ENCODE peak calls at places on chromosomes 6 and 20, in five cellular contexts. Q, M, I, V and C are unnamed samples.

GRCh38 chr6:73823832-73824231 is 127.8 kb downstream of the CD109 start:
- DNase-seq in I (no peak), V (no peak), M (no peak), Q (no peak), C (no peak)

GRCh38 chr6:10451828-10452509 is 37.1 kb upstream of the TFAP2A start:
- DNase-seq in V (peak), Q (no peak), I (no peak), M (no peak), C (no peak)

GRCh38 chr6:109102762-109103161 is 7.5 kb downstream of the CEP57L1 start:
- DNase-seq in V (no peak), M (no peak), Q (no peak), I (no peak), C (no peak)

GRCh38 chr20:18523066-18523465 is 15.3 kb downstream of the SEC23B start:
- DNase-seq in Q (no peak), V (no peak), I (no peak), M (no peak), C (no peak)

GRCh38 chr6:118776607-118777549 is 117.1 kb upstream of the ASF1A start:
- DNase-seq in Q (peak), V (peak), M (peak), I (peak), C (no peak)

GRCh38 chr6:51045548-51045947 is 226.9 kb downstream of the TFAP2B start:
- DNase-seq in V (no peak), I (no peak), Q (no peak), M (no peak), C (no peak)

GRCh38 chr6:18667612-18668011 is 280.5 kb downstream of the RNF144B start:
- DNase-seq in Q (no peak), I (no peak), V (no peak), M (no peak), C (no peak)

GRCh38 chr20:35953411-35954199 is 697 bp downstream of the SCAND1 start:
- DNase-seq in I (peak), V (peak), M (no peak), Q (no peak), C (no peak)

GRCh38 chr6:93105017-93105416 is 314.3 kb downstream of the EPHA7 start:
- DNase-seq in V (no peak), I (no peak), Q (no peak), M (no peak), C (no peak)

GRCh38 chr6:82022614-82023102 is 224.9 kb downstream of the IBTK start:
- DNase-seq in V (no peak), M (peak), Q (no peak), I (no peak), C (no peak)

GRCh38 chr20:4956200-4956810 is 45.0 kb downstream of the SLC23A2 start:
- DNase-seq in I (peak), V (no peak), Q (peak), M (peak), C (no peak)

GRCh38 chr6:43968110-43968965 is 158.9 kb downstream of the MRPL14 start:
- DNase-seq in V (peak), M (no peak), Q (no peak), I (no peak), C (no peak)

GRCh38 chr6:99233219-99233618 is 116.3 kb downstream of the FAXC start:
- DNase-seq in M (no peak), Q (no peak), V (no peak), I (no peak), C (peak)

GRCh38 chr20:38748863-38749153 is 548 bp downstream of the ACTR5 start:
- DNase-seq in V (no peak), I (no peak), Q (no peak), M (no peak), C (no peak)

GRCh38 chr6:43268348-43268685 is 25.0 kb downstream of the TTBK1 start:
- DNase-seq in Q (no peak), I (no peak), M (no peak), V (peak), C (no peak)

GRCh38 chr6:126337323-126337722 is 2.6 kb upstream of the CENPW start:
- DNase-seq in Q (no peak), M (no peak), I (peak), V (peak), C (no peak)

GRCh38 chr6:105855433-105855832 is 230.7 kb upstream of the PRDM1 start:
- DNase-seq in M (no peak), I (no peak), V (no peak), Q (no peak), C (no peak)

GRCh38 chr20:49668181-49668877 is 45.3 kb downstream of the B4GALT5 start:
- DNase-seq in V (no peak), Q (no peak), M (no peak), I (no peak), C (no peak)

GRCh38 chr6:134774244-134774643 is 175.7 kb downstream of the ALDH8A1 start:
- DNase-seq in Q (no peak), V (no peak), I (no peak), M (no peak), C (no peak)

GRCh38 chr20:48538058-48538825 is 289.6 kb downstream of the PREX1 start:
- DNase-seq in V (peak), I (no peak), M (peak), Q (no peak), C (no peak)

GRCh38 chr6:16267428-16268263 is 29.3 kb downstream of the GMPR start:
- DNase-seq in M (no peak), Q (no peak), V (no peak), I (no peak), C (no peak)

GRCh38 chr20:46458891-46459750 is 52.7 kb upstream of the ELMO2 start:
- DNase-seq in M (no peak), V (peak), I (no peak), Q (no peak), C (no peak)

GRCh38 chr20:48339986-48340884 is 487.6 kb downstream of the PREX1 start:
- DNase-seq in M (no peak), V (no peak), Q (no peak), I (peak), C (no peak)

GRCh38 chr6:166009385-166010031 is 158.1 kb downstream of the TBXT start:
- DNase-seq in V (no peak), M (no peak), I (no peak), Q (no peak), C (peak)

GRCh38 chr6:113281014-113281810 is 575.9 kb upstream of the MARCKS start:
- DNase-seq in V (no peak), M (no peak), I (no peak), Q (peak), C (no peak)

GRCh38 chr6:44254957-44255808 is 2.1 kb downstream of the SLC35B2 start:
- DNase-seq in Q (no peak), I (no peak), V (no peak), M (no peak), C (no peak)

GRCh38 chr6:105898286-105898685 is 187.8 kb upstream of the PRDM1 start:
- DNase-seq in M (no peak), V (no peak), Q (no peak), I (no peak), C (no peak)

GRCh38 chr6:16663896-16664295 is 97.4 kb downstream of the ATXN1 start:
- DNase-seq in V (no peak), I (no peak), M (no peak), Q (no peak), C (no peak)

GRCh38 chr6:139019722-139020121 is 8.8 kb upstream of the ABRACL start:
- DNase-seq in M (no peak), Q (no peak), V (no peak), I (no peak), C (no peak)

GRCh38 chr20:3041818-3042504 is 1.5 kb upstream of the GNRH2 start:
- DNase-seq in I (no peak), M (no peak), V (no peak), Q (no peak), C (no peak)
- TF ChIP-seq POLR2AphosphoS5 in I (no peak), M (no peak), V (no peak), Q (no peak), C (no peak)

DNA sequence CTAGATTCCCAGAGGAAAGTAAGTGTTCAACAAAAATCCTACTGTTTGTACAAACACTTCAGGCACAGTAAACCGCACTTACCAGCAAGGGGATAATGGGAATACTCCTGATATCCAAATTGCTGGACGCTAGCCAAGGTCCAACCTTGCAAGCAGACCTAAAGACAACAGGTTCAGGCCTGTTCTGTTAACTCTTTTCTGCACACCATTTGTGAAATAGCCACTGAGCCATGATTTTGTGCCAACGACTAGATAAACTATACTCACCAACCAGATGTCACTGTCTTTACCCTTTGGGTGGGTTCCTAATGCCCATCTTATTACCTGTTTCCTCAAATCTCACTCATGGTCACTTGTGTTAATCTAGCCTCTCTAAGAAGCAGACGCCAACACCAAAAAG is 43.5 kb downstream of the GOPC start:
- DNase-seq in Q (no peak), M (no peak), V (no peak), I (no peak), C (no peak)
- H3K27ac ChIP-seq in Q (no peak), M (no peak), V (no peak), I (no peak), C (no peak)

GRCh38 chr6:34246563-34247391 is 2.0 kb downstream of the SMIM29 start:
- DNase-seq in M (peak), V (no peak), Q (no peak), I (peak), C (no peak)
- TF ChIP-seq POLR2AphosphoS5 in M (peak), V (no peak), Q (peak), I (peak), C (no peak)

GRCh38 chr6:37258716-37259115 is 772 bp upstream of the TMEM217 start:
- DNase-seq in V (no peak), Q (no peak), M (no peak), I (no peak), C (no peak)
- H3K27ac ChIP-seq in V (peak), Q (no peak), M (peak), I (peak), C (no peak)

GRCh38 chr20:24998121-24998520 is 5.6 kb upstream of the APMAP start:
- DNase-seq in V (no peak), M (no peak), I (no peak), Q (no peak), C (no peak)

GRCh38 chr20:24994470-24995368 is 2.2 kb upstream of the APMAP start:
- DNase-seq in V (peak), Q (no peak), I (peak), M (peak), C (peak)

GRCh38 chr20:24996449-24997195 is 4.1 kb upstream of the APMAP start:
- DNase-seq in M (no peak), V (no peak), I (no peak), Q (no peak), C (no peak)

GRCh38 chr20:24994186-24994465 is 1.6 kb upstream of the APMAP start:
- DNase-seq in V (no peak), I (no peak), Q (no peak), M (no peak), C (no peak)

GRCh38 chr20:24995741-24996448 is 3.3 kb upstream of the APMAP start:
- DNase-seq in I (no peak), M (no peak), V (no peak), Q (no peak), C (no peak)
- TF ChIP-seq POLR2AphosphoS5 in I (no peak), M (no peak), V (no peak), Q (no peak), C (peak)

DNA sequence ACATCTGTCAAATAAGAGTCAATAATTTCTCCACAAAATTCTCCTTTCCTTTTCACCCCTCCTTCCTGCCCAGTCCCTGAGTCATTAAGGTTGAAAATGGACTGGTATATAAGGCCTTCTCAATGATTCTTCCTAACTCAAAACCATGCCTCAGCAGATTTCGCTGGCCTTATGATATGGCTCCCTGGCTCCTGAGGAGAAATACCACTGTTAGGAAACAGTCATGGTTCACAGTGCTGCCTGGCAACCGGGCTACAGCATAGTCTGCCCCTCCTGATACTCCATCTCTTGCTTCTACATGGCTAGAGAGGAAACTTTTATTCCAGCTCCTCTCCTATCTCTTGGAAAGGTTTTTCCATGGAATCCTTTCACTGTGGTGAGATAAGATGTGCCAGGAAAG is 4.7 kb downstream of the UBE2J1 start:
- DNase-seq in Q (no peak), M (no peak), I (peak), V (no peak), C (no peak)
- H3K27ac ChIP-seq in Q (no peak), M (no peak), I (peak), V (no peak), C (no peak)